ENCODE peak calls at places on chromosomes 5 and 9, in six cellular contexts. H is IMR-90, C is H1, Q is H9, B is neuronal stem cell, F is trophoblast cell. I is an unnamed sample.

GRCh38 chr9:124458441-124458840 is 8.2 kb downstream of the ADGRD2 start:
- DNase-seq in H (no peak), C (no peak), Q (no peak), B (no peak), F (no peak), I (no peak)

GRCh38 chr5:142499591-142500384 is 175.0 kb upstream of the SPRY4 start:
- DNase-seq in H (no peak), C (no peak), Q (no peak), B (no peak), F (no peak), I (no peak)

GRCh38 chr9:100489836-100490235 is 16.9 kb downstream of the TMEFF1 start:
- DNase-seq in H (no peak), C (no peak), Q (no peak), B (no peak), F (no peak), I (no peak)

GRCh38 chr9:99433555-99433954 is 211.5 kb downstream of the SEC61B start:
- DNase-seq in H (peak; percentile 89), C (peak; percentile 13), Q (no peak), B (no peak), F (peak; percentile 71), I (peak; percentile 95)

GRCh38 chr9:14258840-14259239 is 55.1 kb downstream of the NFIB start:
- DNase-seq in H (peak; percentile 68), C (no peak), Q (no peak), B (no peak), F (peak; percentile 19), I (no peak)

GRCh38 chr5:39058984-39059565 is 15.1 kb downstream of the RICTOR start:
- DNase-seq in H (no peak), C (no peak), Q (no peak), B (no peak), F (no peak), I (no peak)

GRCh38 chr9:122320346-122320995 is 50.4 kb upstream of the PTGS1 start:
- DNase-seq in H (no peak), C (no peak), Q (no peak), B (no peak), F (no peak), I (no peak)

GRCh38 chr5:79878721-79879336 is 112.2 kb downstream of the MTX3 start:
- DNase-seq in H (no peak), C (peak; percentile 5), Q (peak; percentile 56), B (no peak), F (peak; percentile 37), I (peak; percentile 1)

GRCh38 chr5:33242264-33242663 is 198.5 kb upstream of the TARS1 start:
- DNase-seq in H (no peak), C (no peak), Q (no peak), B (no peak), F (no peak), I (no peak)

GRCh38 chr5:33241826-33242225 is 198.9 kb upstream of the TARS1 start:
- DNase-seq in H (no peak), C (no peak), Q (no peak), B (no peak), F (no peak), I (peak; percentile 14)

GRCh38 chr5:33237471-33237870 is 203.3 kb upstream of the TARS1 start:
- DNase-seq in H (no peak), C (no peak), Q (no peak), B (no peak), F (no peak), I (no peak)

GRCh38 chr5:33240552-33240951 is 200.2 kb upstream of the TARS1 start:
- DNase-seq in H (no peak), C (no peak), Q (no peak), B (no peak), F (no peak), I (no peak)

GRCh38 chr5:33238826-33239670 is 201.7 kb upstream of the TARS1 start:
- DNase-seq in H (no peak), C (no peak), Q (no peak), B (no peak), F (no peak), I (no peak)
- H3K14ac ChIP-seq in H (no peak overlapping the region), C (no peak overlapping the region), Q (no peak overlapping the region), B (no peak overlapping the region), F (no peak overlapping the region), I (no peak overlapping the region)

DNA sequence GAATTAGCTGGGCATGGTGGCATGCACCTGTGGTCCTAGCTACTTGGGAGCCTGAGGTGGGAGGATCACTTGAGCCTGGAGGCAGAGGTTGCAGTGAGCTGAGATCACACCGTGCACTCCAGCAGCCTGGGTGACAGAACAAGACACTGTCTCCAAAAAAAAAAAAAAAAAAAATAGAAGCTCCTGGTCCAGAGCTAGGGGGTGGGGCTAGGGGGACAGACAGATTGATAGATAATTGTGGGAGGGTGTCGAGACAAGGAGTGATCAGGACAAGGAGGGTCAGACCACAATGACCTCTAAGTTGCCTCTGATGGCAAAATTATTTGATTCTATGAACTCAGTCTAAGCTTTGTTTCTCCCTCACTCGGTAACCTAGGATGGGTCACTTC is 6.6 kb upstream of the PHF19 start:
- DNase-seq in H (no peak), C (no peak), Q (no peak), B (no peak), F (no peak), I (no peak)
- H3K14ac ChIP-seq in H (no peak overlapping the region), C (no peak overlapping the region), Q (no peak overlapping the region), B (no peak overlapping the region), F (no peak overlapping the region), I (no peak overlapping the region)

DNA sequence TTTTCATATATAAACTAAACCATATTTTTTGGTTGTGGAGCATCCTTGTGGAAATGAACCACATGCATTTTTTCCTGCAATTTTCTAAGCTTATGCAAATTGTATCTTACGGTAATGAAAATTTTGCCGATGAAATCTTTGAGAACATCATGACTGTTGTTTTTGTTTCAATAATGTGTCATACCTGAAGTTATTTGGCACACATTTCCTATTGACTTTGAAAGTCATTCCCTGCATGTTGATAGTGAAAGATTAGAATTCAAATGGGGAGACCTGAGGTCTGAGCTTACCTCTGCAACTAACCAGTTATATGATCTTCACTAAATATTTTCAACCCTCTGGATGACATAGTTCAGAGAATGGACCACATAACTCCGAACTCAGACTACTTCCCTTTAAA is 88.5 kb downstream of the PRR16 start:
- DNase-seq in H (peak; percentile 29), C (no peak), Q (no peak), B (no peak), F (no peak), I (no peak)
- H3K14ac ChIP-seq in H (no peak overlapping the region), C (no peak overlapping the region), Q (no peak overlapping the region), B (no peak overlapping the region), F (no peak overlapping the region), I (no peak overlapping the region)

GRCh38 chr9:94525396-94526035 is 29.4 kb upstream of the PCAT7 start:
- DNase-seq in H (no peak), C (no peak), Q (no peak), B (no peak), F (no peak), I (no peak)
- H3K14ac ChIP-seq in H (no peak overlapping the region), C (no peak overlapping the region), Q (no peak overlapping the region), B (no peak overlapping the region), F (no peak overlapping the region), I (no peak overlapping the region)